ENCODE peak calls at places on chromosomes 6 and 20, in six cellular contexts. D, W, O, K, P and Y are unnamed samples.

GRCh38 chr20:56391037-56391436 is 978 bp downstream of the AURKA start:
- DNase-seq in P (no peak), K (no peak), O (no peak), W (no peak), D (no peak), Y (no peak)

GRCh38 chr20:37992802-37993538 is 40.3 kb downstream of the TTI1 start:
- DNase-seq in P (no peak), D (no peak), W (no peak), O (no peak), K (peak; percentile 37), Y (no peak)

GRCh38 chr6:158011478-158011920 is 29.8 kb downstream of the SYNJ2 start:
- DNase-seq in K (peak; percentile 82), D (no peak), P (no peak), O (no peak), W (no peak), Y (peak; percentile 50)

GRCh38 chr6:153957409-153957808 is 81.6 kb upstream of the OPRM1 start:
- DNase-seq in K (no peak), D (no peak), O (no peak), W (no peak), P (no peak), Y (no peak)

GRCh38 chr6:54874349-54875048 is 27.9 kb downstream of the FAM83B start:
- DNase-seq in O (no peak), D (no peak), P (no peak), K (no peak), W (no peak), Y (no peak)

GRCh38 chr6:34152806-34153565 is 7.1 kb upstream of the GRM4 start:
- DNase-seq in W (peak; percentile 40), D (no peak), O (no peak), P (no peak), K (no peak), Y (peak; percentile 17)

GRCh38 chr20:39474829-39475228 is 512.7 kb downstream of the DHX35 start:
- DNase-seq in W (no peak), K (no peak), P (no peak), O (no peak), D (no peak), Y (no peak)

GRCh38 chr20:38635721-38636285 is 34.2 kb downstream of the ARHGAP40 start:
- DNase-seq in W (no peak), P (no peak), D (no peak), K (no peak), O (no peak), Y (no peak)

GRCh38 chr20:54981181-54981580 is 505.8 kb downstream of the DOK5 start:
- DNase-seq in D (no peak), K (no peak), P (no peak), O (no peak), W (no peak), Y (no peak)

GRCh38 chr6:109243863-109244825 is 138.1 kb downstream of the CD164 start:
- DNase-seq in D (no peak), W (peak; percentile 22), K (no peak), O (no peak), P (no peak), Y (no peak)

GRCh38 chr6:130473886-130474285 is 108.1 kb downstream of the TMEM200A start:
- DNase-seq in K (no peak), W (no peak), O (no peak), D (no peak), P (no peak), Y (no peak)

GRCh38 chr6:47248446-47248845 is 61.3 kb downstream of the TNFRSF21 start:
- DNase-seq in W (no peak), D (no peak), O (no peak), K (no peak), P (no peak), Y (no peak)

GRCh38 chr20:51715028-51715872 is 52.9 kb downstream of the ATP9A start:
- DNase-seq in P (no peak), O (no peak), W (no peak), K (peak; percentile 45), D (no peak), Y (no peak)

GRCh38 chr20:48283470-48284110 is 498.3 kb upstream of the SULF2 start:
- DNase-seq in D (no peak), P (no peak), K (peak; percentile 90), W (no peak), O (no peak), Y (peak; percentile 71)

GRCh38 chr20:33777831-33778230 is 33.3 kb upstream of the CHMP4B start:
- DNase-seq in O (no peak), D (no peak), W (no peak), K (no peak), P (no peak), Y (no peak)

GRCh38 chr20:37291724-37292126 is 2.3 kb downstream of the MANBAL start:
- DNase-seq in K (no peak), D (no peak), P (no peak), O (no peak), W (no peak), Y (no peak)

GRCh38 chr6:6712979-6713514 is 124.5 kb downstream of the LY86 start:
- DNase-seq in W (no peak), K (peak; percentile 47), P (no peak), O (no peak), D (no peak), Y (no peak)

GRCh38 chr20:63573739-63574131 is 304 bp downstream of the HELZ2 start:
- DNase-seq in P (no peak), K (no peak), D (no peak), O (no peak), W (no peak), Y (no peak)

GRCh38 chr6:24631671-24632070 is 14.3 kb downstream of the KIAA0319 start:
- DNase-seq in D (no peak), W (no peak), P (no peak), O (no peak), K (no peak), Y (no peak)

GRCh38 chr20:50412069-50412468 is 98.1 kb upstream of the PTPN1 start:
- DNase-seq in D (no peak), K (no peak), O (no peak), W (peak; percentile 78), P (no peak), Y (no peak)

GRCh38 chr20:43448748-43449535 is 8.8 kb upstream of the SRSF6 start:
- DNase-seq in W (peak; percentile 82), K (no peak), O (peak; percentile 26), P (no peak), D (peak; percentile 12), Y (no peak)

GRCh38 chr20:11229772-11230171 is 556.0 kb upstream of the JAG1 start:
- DNase-seq in O (no peak), P (no peak), W (no peak), D (no peak), K (peak; percentile 52), Y (no peak)

GRCh38 chr20:45419188-45420091 is 3.5 kb downstream of the PIGT start:
- DNase-seq in O (no peak), D (no peak), W (no peak), P (no peak), K (peak; percentile 37), Y (no peak)

GRCh38 chr6:73656501-73657145 is 2.8 kb upstream of the SLC17A5 start:
- DNase-seq in O (no peak), D (no peak), W (no peak), P (no peak), K (no peak), Y (no peak)

GRCh38 chr6:105844275-105844848 is 241.8 kb upstream of the PRDM1 start:
- DNase-seq in D (no peak), P (no peak), O (no peak), W (peak; percentile 60), K (peak; percentile 52), Y (no peak)

GRCh38 chr6:37928217-37928616 is 108.7 kb downstream of the ZFAND3 start:
- DNase-seq in K (no peak), W (no peak), P (no peak), D (no peak), O (no peak), Y (no peak)

GRCh38 chr6:168785720-168786511 is 344.9 kb downstream of the SMOC2 start:
- DNase-seq in O (no peak), D (no peak), P (no peak), K (no peak), W (no peak), Y (no peak)

GRCh38 chr20:32780749-32781402 is 18.7 kb downstream of the DNMT3B start:
- DNase-seq in W (peak; percentile 73), O (no peak), P (no peak), D (no peak), K (peak; percentile 74), Y (no peak)

GRCh38 chr6:19851273-19852089 is 14.3 kb downstream of the ID4 start:
- DNase-seq in K (peak; percentile 77), W (peak; percentile 75), O (no peak), P (no peak), D (no peak), Y (no peak)

GRCh38 chr6:109772961-109773431 is 81.9 kb downstream of the FIG4 start:
- DNase-seq in D (no peak), O (no peak), P (no peak), K (no peak), W (no peak), Y (no peak)

GRCh38 chr6:149484733-149485700 is at the start of gene ZC3H12D:
- DNase-seq in P (peak; percentile 64), W (peak; percentile 75), O (peak; percentile 84), D (peak; percentile 82), K (no peak), Y (no peak)

GRCh38 chr6:72348926-72349325 is 272.9 kb upstream of the KCNQ5 start:
- DNase-seq in P (no peak), K (no peak), O (no peak), W (no peak), D (no peak), Y (no peak)

GRCh38 chr6:42860031-42860430 is 19.4 kb upstream of the RPL7L1 start:
- DNase-seq in O (no peak), P (no peak), D (no peak), W (no peak), K (no peak), Y (no peak)

GRCh38 chr20:38671186-38671585 is 53.1 kb upstream of the SLC32A1 start:
- DNase-seq in W (peak; percentile 80), P (no peak), D (no peak), O (no peak), K (no peak), Y (no peak)

GRCh38 chr6:54879188-54879985 is 32.8 kb downstream of the FAM83B start:
- DNase-seq in W (no peak), O (no peak), D (no peak), P (no peak), K (no peak), Y (no peak)